ENCODE peak calls at places on chromosomes 4 and X, in five cellular contexts. I is KBM-7, E is naive B cell, Z is cardiac muscle cell, Q is GOT3. T is an unnamed sample.
A peak's percentile ranks its signal among the peaks of the same experiment; 100 is the strongest.

GRCh38 chrX:46327229-46328081 is 217.8 kb downstream of the ZNF674 start:
- DNase-seq in I (no peak), E (no peak), Z (peak; percentile 68), Q (no peak), T (no peak)

GRCh38 chr4:19614171-19614570 is 637.5 kb upstream of the SLIT2 start:
- DNase-seq in I (no peak), E (no peak), Z (no peak), Q (no peak), T (no peak)

GRCh38 chr4:149785686-149786431 is 29.8 kb downstream of the IQCM start:
- DNase-seq in I (no peak), E (no peak), Z (no peak), Q (no peak), T (no peak)

GRCh38 chr4:41749650-41750049 is 1.1 kb upstream of the PHOX2B start:
- DNase-seq in I (no peak), E (no peak), Z (no peak), Q (no peak), T (no peak)

GRCh38 chr4:139555705-139556070 is 331 bp downstream of the SETD7 start:
- DNase-seq in I (no peak), E (no peak), Z (peak; percentile 42), Q (no peak), T (no peak)

GRCh38 chrX:153818571-153819397 is 11.6 kb downstream of the PDZD4 start:
- DNase-seq in I (peak; percentile 42), E (peak; percentile 44), Z (peak; percentile 70), Q (no peak), T (no peak)

GRCh38 chr4:71382569-71383560 is 44.0 kb downstream of the SLC4A4 start:
- DNase-seq in I (no peak), E (no peak), Z (no peak), Q (no peak), T (no peak)

GRCh38 chrX:101657495-101657894 is 2.2 kb downstream of the ARMCX2 start:
- DNase-seq in I (no peak), E (no peak), Z (no peak), Q (no peak), T (no peak)

GRCh38 chr4:29128810-29129209 is 1591.4 kb upstream of the PCDH7 start:
- DNase-seq in I (no peak), E (no peak), Z (no peak), Q (no peak), T (no peak)

GRCh38 chr4:16225996-16226815 is at the start of gene TAPT1:
- DNase-seq in I (no peak), E (peak; percentile 77), Z (peak; percentile 89), Q (peak; percentile 32), T (peak; percentile 81)

GRCh38 chr4:67198757-67199156 is 346.5 kb downstream of the CENPC start:
- DNase-seq in I (peak; percentile 53), E (no peak), Z (peak; percentile 48), Q (no peak), T (peak; percentile 4)

T was measured in OCI-LY7.